ENCODE peak calls at places on chromosomes 5 and 9, in four cellular contexts. Q is NCI-H748 treated with DMSO at 0.1 percent for 48 hours, J is tibial nerve, Z is activated T-helper 1 cell treated with Interleukin-2 at 50 U/mL for 16 hours. I is an unnamed sample.

GRCh38 chr5:141149812-141150211 is at the start of gene PCDHB6:
- DNase-seq in Z (no peak), J (no peak), Q (peak; percentile 46), I (no peak)

GRCh38 chr9:119963258-119963797 is 594.1 kb upstream of the BRINP1 start:
- DNase-seq in Z (no peak), J (no peak), Q (no peak), I (no peak)

GRCh38 chr9:127783111-127783621 is 2.7 kb upstream of the CDK9 start:
- DNase-seq in J (no peak), Z (peak; percentile 67), Q (no peak), I (no peak)

GRCh38 chr5:126969548-126969947 is 60.8 kb downstream of the MARCHF3 start:
- DNase-seq in Q (no peak), Z (no peak), J (no peak), I (no peak)

GRCh38 chr9:125700791-125701190 is 6.2 kb downstream of the MAPKAP1 start:
- DNase-seq in Q (no peak), J (no peak), Z (no peak), I (no peak)

GRCh38 chr5:179142434-179143198 is 82.4 kb downstream of the ZNF354C start:
- DNase-seq in J (no peak), Q (no peak), Z (no peak), I (no peak)

GRCh38 chr9:34654317-34655083 is 2.5 kb downstream of the IL11RA start:
- DNase-seq in Z (no peak), Q (no peak), J (peak; percentile 65), I (peak; percentile 85)

GRCh38 chr9:34503406-34503805 is 19.4 kb downstream of the ENHO start:
- DNase-seq in J (no peak), Z (no peak), Q (no peak), I (no peak)

GRCh38 chr9:17065062-17065461 is 69.8 kb upstream of the CNTLN start:
- DNase-seq in J (no peak), Q (no peak), Z (no peak), I (no peak)

GRCh38 chr5:6728011-6728794 is 15.0 kb downstream of the TENT4A start:
- DNase-seq in J (no peak), Q (no peak), Z (no peak), I (no peak)

GRCh38 chr5:43191740-43192557 is at the start of gene NIM1K:
- DNase-seq in J (peak; percentile 15), Q (peak; percentile 83), Z (peak; percentile 4), I (peak; percentile 84)

GRCh38 chr5:120476063-120476462 is 12.0 kb downstream of the PRR16 start:
- DNase-seq in Q (no peak), Z (no peak), J (no peak), I (peak; percentile 52)

GRCh38 chr5:5981562-5981961 is 396.8 kb downstream of the MED10 start:
- DNase-seq in Z (no peak), J (no peak), Q (no peak), I (no peak)

GRCh38 chr9:69379250-69379982 is 54.4 kb downstream of the ENTREP1 start:
- DNase-seq in J (no peak), Q (no peak), Z (no peak), I (no peak)

GRCh38 chr5:129118405-129118804 is 23.9 kb downstream of the ISOC1 start:
- DNase-seq in Z (no peak), Q (no peak), J (no peak), I (no peak)

GRCh38 chr5:106380736-106381135 is 1290.0 kb downstream of the EFNA5 start:
- DNase-seq in Z (no peak), Q (no peak), J (no peak), I (no peak)

GRCh38 chr9:131839281-131840084 is 99.6 kb upstream of the RAPGEF1 start:
- DNase-seq in J (no peak), Z (peak; percentile 40), Q (no peak), I (no peak)

GRCh38 chr9:120886490-120886967 is 9.5 kb upstream of the PHF19 start:
- DNase-seq in Z (no peak), J (peak; percentile 33), Q (no peak), I (no peak)

GRCh38 chr9:36731068-36731467 is 158.4 kb downstream of the MELK start:
- DNase-seq in J (no peak), Z (no peak), Q (no peak), I (no peak)

GRCh38 chr9:133733074-133733408 is 5.1 kb downstream of the SARDH start:
- DNase-seq in Z (no peak), J (no peak), Q (no peak), I (peak; percentile 36)

GRCh38 chr9:81002242-81002641 is 687.1 kb downstream of the TLE1 start:
- DNase-seq in Q (no peak), J (no peak), Z (no peak), I (no peak)

GRCh38 chr5:178785999-178786398 is 55.5 kb upstream of the ZNF354A start:
- DNase-seq in Q (no peak), Z (no peak), J (no peak), I (no peak)

GRCh38 chr9:112111461-112111860 is 63.6 kb downstream of the SUSD1 start:
- DNase-seq in Q (no peak), Z (no peak), J (no peak), I (no peak)

GRCh38 chr5:131265318-131265803 is 1.5 kb downstream of the CDC42SE2 start:
- DNase-seq in J (no peak), Z (no peak), Q (no peak), I (no peak)

GRCh38 chr5:14628346-14628745 is 36.2 kb upstream of the OTULIN start:
- DNase-seq in Q (no peak), Z (peak; percentile 3), J (peak; percentile 36), I (no peak)

GRCh38 chr9:135085830-135086546 is 1.5 kb upstream of the OLFM1 start:
- DNase-seq in Z (no peak), J (peak; percentile 91), Q (peak; percentile 40), I (peak; percentile 85)

GRCh38 chr9:129778469-129778868 is 24.5 kb upstream of the TOR1B start:
- DNase-seq in J (no peak), Q (no peak), Z (no peak), I (no peak)

I was measured in D341Med.